ENCODE peak calls at places on chromosomes 4 and X, in five cellular contexts. One of them, this sample, is unnamed.

GRCh38 chrX:102849396-102849795 is 87.7 kb upstream of the RAB40AL start:
- DNase-seq in A549: no peak
- DNase-seq in suprapubic skin: no peak
- DNase-seq in gastrocnemius medialis: no peak
- DNase-seq in GM12892: no peak
- DNase-seq in this sample: no peak

GRCh38 chr4:33369366-33369899 is 2649.3 kb downstream of the PCDH7 start:
- DNase-seq in A549: no peak
- DNase-seq in suprapubic skin: no peak
- DNase-seq in gastrocnemius medialis: no peak
- DNase-seq in GM12892: no peak
- DNase-seq in this sample: no peak

GRCh38 chrX:135974279-135974856 is 580 bp upstream of the MMGT1 start:
- DNase-seq in A549: peak
- DNase-seq in suprapubic skin: peak
- DNase-seq in gastrocnemius medialis: peak
- DNase-seq in GM12892: peak
- DNase-seq in this sample: no peak

GRCh38 chr4:104494822-104495559 is at the start of gene CXXC4:
- DNase-seq in A549: peak
- DNase-seq in suprapubic skin: peak
- DNase-seq in gastrocnemius medialis: peak
- DNase-seq in GM12892: no peak
- DNase-seq in this sample: peak

GRCh38 chr4:76802546-76803021 is 95.4 kb downstream of the SOWAHB start:
- DNase-seq in A549: no peak
- DNase-seq in suprapubic skin: no peak
- DNase-seq in gastrocnemius medialis: no peak
- DNase-seq in GM12892: no peak
- DNase-seq in this sample: no peak

GRCh38 chr4:20176881-20177280 is 74.8 kb upstream of the SLIT2 start:
- DNase-seq in A549: no peak
- DNase-seq in suprapubic skin: no peak
- DNase-seq in gastrocnemius medialis: no peak
- DNase-seq in GM12892: no peak
- DNase-seq in this sample: no peak

GRCh38 chr4:2638730-2639129 is 102.3 kb downstream of the FAM193A start:
- DNase-seq in A549: no peak
- DNase-seq in suprapubic skin: peak
- DNase-seq in gastrocnemius medialis: peak
- DNase-seq in GM12892: no peak
- DNase-seq in this sample: no peak

GRCh38 chrX:150730719-150731118 is 37.5 kb downstream of the MTMR1 start:
- DNase-seq in A549: no peak
- DNase-seq in suprapubic skin: no peak
- DNase-seq in gastrocnemius medialis: no peak
- DNase-seq in GM12892: no peak
- DNase-seq in this sample: no peak

GRCh38 chr4:87529187-87529586 is at the start of gene SPARCL1:
- DNase-seq in A549: no peak
- DNase-seq in suprapubic skin: no peak
- DNase-seq in gastrocnemius medialis: peak
- DNase-seq in GM12892: no peak
- DNase-seq in this sample: no peak

GRCh38 chr4:94603170-94603747 is 151.5 kb downstream of the PDLIM5 start:
- DNase-seq in A549: peak
- DNase-seq in suprapubic skin: no peak
- DNase-seq in gastrocnemius medialis: peak
- DNase-seq in GM12892: no peak
- DNase-seq in this sample: no peak

GRCh38 chr4:6246170-6246634 is 23.4 kb upstream of the WFS1 start:
- DNase-seq in A549: no peak
- DNase-seq in suprapubic skin: no peak
- DNase-seq in gastrocnemius medialis: no peak
- DNase-seq in GM12892: no peak
- DNase-seq in this sample: no peak

GRCh38 chr4:70158576-70158975 is 4.5 kb downstream of the PRR27 start:
- DNase-seq in A549: no peak
- DNase-seq in suprapubic skin: no peak
- DNase-seq in gastrocnemius medialis: no peak
- DNase-seq in GM12892: no peak
- DNase-seq in this sample: no peak

GRCh38 chr4:169604131-169604900 is 8.1 kb downstream of the NEK1 start:
- DNase-seq in A549: peak
- DNase-seq in suprapubic skin: no peak
- DNase-seq in gastrocnemius medialis: no peak
- DNase-seq in GM12892: no peak
- DNase-seq in this sample: no peak

GRCh38 chr4:40255722-40256281 is 59.0 kb downstream of the RHOH start:
- DNase-seq in A549: peak
- DNase-seq in suprapubic skin: no peak
- DNase-seq in gastrocnemius medialis: no peak
- DNase-seq in GM12892: no peak
- DNase-seq in this sample: no peak

GRCh38 chrX:103151799-103152198 is 58.9 kb upstream of the NXF3 start:
- DNase-seq in A549: no peak
- DNase-seq in suprapubic skin: no peak
- DNase-seq in gastrocnemius medialis: no peak
- DNase-seq in GM12892: no peak
- DNase-seq in this sample: no peak

GRCh38 chr4:110508827-110509446 is 33.0 kb downstream of the ENPEP start:
- DNase-seq in A549: peak
- DNase-seq in suprapubic skin: no peak
- DNase-seq in gastrocnemius medialis: no peak
- DNase-seq in GM12892: no peak
- DNase-seq in this sample: no peak

GRCh38 chr4:3226467-3226866 is 22.5 kb upstream of the MSANTD1 start:
- DNase-seq in A549: no peak
- DNase-seq in suprapubic skin: no peak
- DNase-seq in gastrocnemius medialis: no peak
- DNase-seq in GM12892: no peak
- DNase-seq in this sample: no peak

GRCh38 chr4:112910109-112910736 is 139.2 kb upstream of the ANK2 start:
- DNase-seq in A549: no peak
- DNase-seq in suprapubic skin: no peak
- DNase-seq in gastrocnemius medialis: no peak
- DNase-seq in GM12892: no peak
- DNase-seq in this sample: no peak

GRCh38 chr4:8110071-8110986 is 48.3 kb downstream of the ABLIM2 start:
- DNase-seq in A549: peak
- DNase-seq in suprapubic skin: no peak
- DNase-seq in gastrocnemius medialis: no peak
- DNase-seq in GM12892: no peak
- DNase-seq in this sample: no peak

GRCh38 chrX:72280210-72280882 is 3.3 kb upstream of the RPS4X start:
- DNase-seq in A549: no peak
- DNase-seq in suprapubic skin: no peak
- DNase-seq in gastrocnemius medialis: no peak
- DNase-seq in GM12892: no peak
- DNase-seq in this sample: no peak

GRCh38 chr4:188138227-188138626 is 1.0 kb upstream of the TRIML1 start:
- DNase-seq in A549: no peak
- DNase-seq in suprapubic skin: no peak
- DNase-seq in gastrocnemius medialis: no peak
- DNase-seq in GM12892: no peak
- DNase-seq in this sample: no peak

GRCh38 chrX:37817579-37817978 is 29.8 kb downstream of the DYNLT3 start:
- DNase-seq in A549: no peak
- DNase-seq in suprapubic skin: no peak
- DNase-seq in gastrocnemius medialis: no peak
- DNase-seq in GM12892: no peak
- DNase-seq in this sample: no peak

GRCh38 chr4:163048447-163048846 is 118.2 kb downstream of the NAF1 start:
- DNase-seq in A549: peak
- DNase-seq in suprapubic skin: no peak
- DNase-seq in gastrocnemius medialis: no peak
- DNase-seq in GM12892: peak
- DNase-seq in this sample: no peak

GRCh38 chr4:54525602-54526001 is 132.2 kb upstream of the KIT start:
- DNase-seq in A549: peak
- DNase-seq in suprapubic skin: no peak
- DNase-seq in gastrocnemius medialis: no peak
- DNase-seq in GM12892: no peak
- DNase-seq in this sample: no peak

GRCh38 chrX:14501312-14501711 is 28.0 kb upstream of the GLRA2 start:
- DNase-seq in A549: no peak
- DNase-seq in suprapubic skin: no peak
- DNase-seq in gastrocnemius medialis: no peak
- DNase-seq in GM12892: no peak
- DNase-seq in this sample: no peak

GRCh38 chr4:53622739-53623151 is 31.5 kb upstream of the LNX1 start:
- DNase-seq in A549: no peak
- DNase-seq in suprapubic skin: no peak
- DNase-seq in gastrocnemius medialis: no peak
- DNase-seq in GM12892: no peak
- DNase-seq in this sample: no peak

GRCh38 chr4:40630335-40631021 is 814 bp upstream of the RBM47 start:
- DNase-seq in A549: peak
- DNase-seq in suprapubic skin: peak
- DNase-seq in gastrocnemius medialis: no peak
- DNase-seq in GM12892: peak
- DNase-seq in this sample: peak

GRCh38 chr4:186904104-186904503 is 180.4 kb upstream of the FAT1 start:
- DNase-seq in A549: peak
- DNase-seq in suprapubic skin: no peak
- DNase-seq in gastrocnemius medialis: no peak
- DNase-seq in GM12892: no peak
- DNase-seq in this sample: no peak

GRCh38 chr4:125389713-125390112 is 75.0 kb downstream of the FAT4 start:
- DNase-seq in A549: peak
- DNase-seq in suprapubic skin: no peak
- DNase-seq in gastrocnemius medialis: no peak
- DNase-seq in GM12892: no peak
- DNase-seq in this sample: no peak

GRCh38 chr4:121696641-121697461 is at the start of gene ANXA5:
- DNase-seq in A549: peak
- DNase-seq in suprapubic skin: peak
- DNase-seq in gastrocnemius medialis: peak
- DNase-seq in GM12892: peak
- DNase-seq in this sample: peak

GRCh38 chr4:94175553-94176260 is 32.0 kb upstream of the SMARCAD1 start:
- DNase-seq in A549: no peak
- DNase-seq in suprapubic skin: no peak
- DNase-seq in gastrocnemius medialis: no peak
- DNase-seq in GM12892: no peak
- DNase-seq in this sample: no peak

GRCh38 chr4:104475652-104476051 is 19.0 kb downstream of the CXXC4 start:
- DNase-seq in A549: no peak
- DNase-seq in suprapubic skin: no peak
- DNase-seq in gastrocnemius medialis: no peak
- DNase-seq in GM12892: no peak
- DNase-seq in this sample: no peak

GRCh38 chrX:24371391-24371972 is 11.0 kb downstream of the SUPT20HL1 start:
- DNase-seq in A549: peak
- DNase-seq in suprapubic skin: no peak
- DNase-seq in gastrocnemius medialis: no peak
- DNase-seq in GM12892: peak
- DNase-seq in this sample: peak

GRCh38 chrX:71378752-71379151 is 12.6 kb downstream of the TAF1 start:
- DNase-seq in A549: no peak
- DNase-seq in suprapubic skin: no peak
- DNase-seq in gastrocnemius medialis: no peak
- DNase-seq in GM12892: no peak
- DNase-seq in this sample: no peak

GRCh38 chrX:151680805-151681204 is 14.5 kb upstream of the PRRG3 start:
- DNase-seq in A549: peak
- DNase-seq in suprapubic skin: no peak
- DNase-seq in gastrocnemius medialis: no peak
- DNase-seq in GM12892: no peak
- DNase-seq in this sample: peak

DNA sequence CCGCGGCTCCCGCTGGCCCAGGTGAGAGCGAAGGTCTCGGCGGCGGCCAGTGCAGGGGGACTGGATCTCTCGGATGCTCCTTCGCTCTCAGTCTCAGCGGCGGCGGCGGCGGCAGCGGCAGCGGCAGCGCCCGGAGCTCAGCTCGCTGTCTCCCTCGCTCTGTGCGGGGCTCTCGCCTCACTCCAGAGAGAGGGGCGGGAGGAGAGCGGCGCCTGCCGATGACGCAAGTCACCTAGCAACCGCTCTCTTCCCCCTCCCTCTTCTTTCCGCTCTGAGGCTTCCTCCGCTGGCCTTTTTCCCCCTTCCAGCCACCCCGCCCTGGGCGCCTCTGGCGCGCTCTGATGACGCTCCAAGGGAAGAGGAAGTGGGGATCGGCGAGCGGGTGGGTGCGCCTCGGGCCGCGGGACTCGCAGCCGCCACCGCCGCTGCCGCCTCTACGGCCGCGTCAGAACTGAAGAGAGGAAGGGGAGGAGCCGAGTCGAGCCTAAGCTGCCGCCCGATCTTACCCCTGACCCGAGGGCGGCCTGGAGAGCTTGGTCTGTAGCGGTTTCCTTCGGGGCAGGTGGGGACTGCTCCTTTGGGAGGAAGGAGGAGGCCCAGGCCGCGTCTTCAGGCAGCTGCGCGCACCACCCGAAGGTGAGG is at the start of gene FBXW7:
- DNase-seq in A549: peak
- DNase-seq in suprapubic skin: peak
- DNase-seq in gastrocnemius medialis: peak
- DNase-seq in GM12892: peak
- DNase-seq in this sample: peak
- TF ChIP-seq POLR2A in A549: peak
- TF ChIP-seq POLR2A in suprapubic skin: no peak
- TF ChIP-seq POLR2A in gastrocnemius medialis: peak
- TF ChIP-seq POLR2A in GM12892: peak
- TF ChIP-seq POLR2A in this sample: peak

GRCh38 chrX:39016551-39016950 is 215.3 kb downstream of the MID1IP1 start:
- DNase-seq in A549: no peak
- DNase-seq in suprapubic skin: no peak
- DNase-seq in gastrocnemius medialis: no peak
- DNase-seq in GM12892: no peak
- DNase-seq in this sample: no peak
- TF ChIP-seq POLR2A in A549: no peak
- TF ChIP-seq POLR2A in suprapubic skin: no peak
- TF ChIP-seq POLR2A in gastrocnemius medialis: no peak
- TF ChIP-seq POLR2A in GM12892: no peak
- TF ChIP-seq POLR2A in this sample: no peak

GRCh38 chr4:176298664-176299063 is 21.1 kb upstream of the SPCS3 start:
- DNase-seq in A549: no peak
- DNase-seq in suprapubic skin: no peak
- DNase-seq in gastrocnemius medialis: no peak
- DNase-seq in GM12892: no peak
- DNase-seq in this sample: no peak
- TF ChIP-seq POLR2A in A549: no peak
- TF ChIP-seq POLR2A in suprapubic skin: no peak
- TF ChIP-seq POLR2A in gastrocnemius medialis: no peak
- TF ChIP-seq POLR2A in GM12892: no peak
- TF ChIP-seq POLR2A in this sample: no peak

DNA sequence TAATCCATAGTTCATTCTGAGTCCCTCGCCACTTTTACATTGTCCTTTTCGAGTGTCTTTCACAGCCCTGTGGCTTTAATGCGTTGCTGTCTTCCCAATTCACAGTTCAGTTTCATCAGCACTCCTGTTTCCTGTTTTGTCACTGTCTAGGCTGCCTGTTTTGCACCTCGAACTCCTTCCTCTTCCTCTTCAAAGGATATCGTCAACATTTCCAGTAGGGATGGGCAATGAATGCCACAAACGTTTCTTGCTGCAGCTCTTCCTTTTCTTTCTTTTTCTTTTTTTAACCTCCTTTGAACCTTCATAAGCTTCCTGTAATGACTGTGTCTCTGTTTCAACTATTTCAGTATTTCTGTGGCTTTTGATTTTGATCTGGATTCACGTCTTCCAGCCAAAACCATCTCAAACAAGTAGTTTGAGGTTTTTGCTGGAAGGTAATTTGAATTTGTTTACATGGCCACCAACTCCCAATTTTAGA is 105.4 kb downstream of the ANXA3 start:
- DNase-seq in A549: no peak
- DNase-seq in suprapubic skin: no peak
- DNase-seq in gastrocnemius medialis: peak
- DNase-seq in GM12892: no peak
- DNase-seq in this sample: no peak
- TF ChIP-seq POLR2A in A549: no peak
- TF ChIP-seq POLR2A in suprapubic skin: no peak
- TF ChIP-seq POLR2A in gastrocnemius medialis: no peak
- TF ChIP-seq POLR2A in GM12892: no peak
- TF ChIP-seq POLR2A in this sample: no peak

This sample was measured in GM12891.